ENCODE peak calls at places on chromosome 15, in nine cellular contexts. X is MCF 10A, J is myocyte, O is GM18507, M is ELF-1, W is EL, N is substantia nigra, V is spleen, Q is iPS-NIHi11. S is an unnamed sample.

GRCh38 chr15:86001200-86001599 is 78.5 kb upstream of the AGBL1 start:
- DNase-seq in X (peak; percentile 48), J (peak; percentile 61), O (no peak), M (no peak), W (no peak), N (no peak), V (no peak), Q (no peak), S (no peak)

GRCh38 chr15:80339601-80340000 is 64.6 kb upstream of the ARNT2 start:
- DNase-seq in X (no peak), J (no peak), O (no peak), M (no peak), W (no peak), N (no peak), V (no peak), Q (no peak), S (no peak)

GRCh38 chr15:55774113-55774970 is 31.4 kb upstream of the PRTG start:
- DNase-seq in X (peak; percentile 58), J (peak; percentile 69), O (no peak), M (peak; percentile 91), W (peak; percentile 46), N (no peak), V (no peak), Q (peak; percentile 67), S (no peak)

GRCh38 chr15:70063284-70063991 is 34.3 kb downstream of the TLE3 start:
- DNase-seq in X (no peak), J (no peak), O (no peak), M (peak; percentile 36), W (no peak), N (no peak), V (peak; percentile 23), Q (no peak), S (no peak)

GRCh38 chr15:70892912-70893560 is 410 bp downstream of the LRRC49 start:
- DNase-seq in X (peak; percentile 58), J (peak; percentile 74), O (no peak), M (no peak), W (peak; percentile 68), N (no peak), V (peak; percentile 58), Q (peak; percentile 16), S (no peak)

GRCh38 chr15:39270976-39271375 is 309.9 kb upstream of the THBS1 start:
- DNase-seq in X (peak; percentile 55), J (peak; percentile 80), O (no peak), M (no peak), W (peak; percentile 98), N (no peak), V (no peak), Q (no peak), S (no peak)

GRCh38 chr15:69931159-69931558 is 166.6 kb downstream of the TLE3 start:
- DNase-seq in X (no peak), J (peak; percentile 65), O (no peak), M (no peak), W (no peak), N (no peak), V (no peak), Q (no peak), S (no peak)

GRCh38 chr15:40398413-40398873 is 7.2 kb upstream of the IVD start:
- DNase-seq in X (no peak), J (no peak), O (no peak), M (no peak), W (no peak), N (no peak), V (peak; percentile 82), Q (no peak), S (peak; percentile 13)

GRCh38 chr15:40277472-40277871 is 5.4 kb downstream of the ANKRD63 start:
- DNase-seq in X (no peak), J (no peak), O (no peak), M (no peak), W (no peak), N (no peak), V (no peak), Q (no peak), S (no peak)

S was measured in gastrocnemius medialis.